ENCODE peak calls at places on chromosomes 13 and 19, in ten cellular contexts. One of them, this sample, is unnamed.

GRCh38 chr13:104571161-104571889 is 1505.1 kb upstream of the SLC10A2 start:
- DNase-seq in kidney tubule cell: peak
- DNase-seq in choroid plexus epithelial cell: peak
- DNase-seq in endothelial cell: peak
- DNase-seq in activated CD8-positive, alpha-beta memory T cell treated with anti-CD3 and anti-CD28 coated beads for 4 hours: no peak
- DNase-seq in stimulated activated CD8-positive, alpha-beta memory T cell treated with anti-CD3 and anti-CD28 coated beads, Interleukin-4, amount 100 ng/mL, for 48 hours: no peak
- DNase-seq in GM23248: peak
- DNase-seq in Caco-2: peak
- DNase-seq in NCI-H226: peak
- DNase-seq in upper lobe of right lung: no peak
- DNase-seq in this sample: peak

GRCh38 chr19:32901504-32902161 is 32.1 kb upstream of the SLC7A9 start:
- DNase-seq in kidney tubule cell: no peak
- DNase-seq in choroid plexus epithelial cell: no peak
- DNase-seq in endothelial cell: no peak
- DNase-seq in activated CD8-positive, alpha-beta memory T cell treated with anti-CD3 and anti-CD28 coated beads for 4 hours: no peak
- DNase-seq in stimulated activated CD8-positive, alpha-beta memory T cell treated with anti-CD3 and anti-CD28 coated beads, Interleukin-4, amount 100 ng/mL, for 48 hours: no peak
- DNase-seq in GM23248: no peak
- DNase-seq in Caco-2: no peak
- DNase-seq in NCI-H226: no peak
- DNase-seq in upper lobe of right lung: no peak
- DNase-seq in this sample: no peak

GRCh38 chr13:37526710-37527446 is 71.7 kb downstream of the POSTN start:
- DNase-seq in kidney tubule cell: no peak
- DNase-seq in choroid plexus epithelial cell: peak
- DNase-seq in endothelial cell: no peak
- DNase-seq in activated CD8-positive, alpha-beta memory T cell treated with anti-CD3 and anti-CD28 coated beads for 4 hours: no peak
- DNase-seq in stimulated activated CD8-positive, alpha-beta memory T cell treated with anti-CD3 and anti-CD28 coated beads, Interleukin-4, amount 100 ng/mL, for 48 hours: no peak
- DNase-seq in GM23248: peak
- DNase-seq in Caco-2: no peak
- DNase-seq in NCI-H226: no peak
- DNase-seq in upper lobe of right lung: no peak
- DNase-seq in this sample: no peak

GRCh38 chr13:113759525-113760137 is 605 bp downstream of the TMEM255B start:
- DNase-seq in kidney tubule cell: peak
- DNase-seq in choroid plexus epithelial cell: peak
- DNase-seq in endothelial cell: peak
- DNase-seq in activated CD8-positive, alpha-beta memory T cell treated with anti-CD3 and anti-CD28 coated beads for 4 hours: no peak
- DNase-seq in stimulated activated CD8-positive, alpha-beta memory T cell treated with anti-CD3 and anti-CD28 coated beads, Interleukin-4, amount 100 ng/mL, for 48 hours: no peak
- DNase-seq in GM23248: peak
- DNase-seq in Caco-2: no peak
- DNase-seq in NCI-H226: no peak
- DNase-seq in upper lobe of right lung: peak
- DNase-seq in this sample: peak

GRCh38 chr19:48152552-48152951 is 17.6 kb downstream of the LIG1 start:
- DNase-seq in kidney tubule cell: peak
- DNase-seq in choroid plexus epithelial cell: peak
- DNase-seq in endothelial cell: peak
- DNase-seq in activated CD8-positive, alpha-beta memory T cell treated with anti-CD3 and anti-CD28 coated beads for 4 hours: peak
- DNase-seq in stimulated activated CD8-positive, alpha-beta memory T cell treated with anti-CD3 and anti-CD28 coated beads, Interleukin-4, amount 100 ng/mL, for 48 hours: peak
- DNase-seq in GM23248: peak
- DNase-seq in Caco-2: peak
- DNase-seq in NCI-H226: peak
- DNase-seq in upper lobe of right lung: no peak
- DNase-seq in this sample: peak

GRCh38 chr13:75920536-75920935 is 284.4 kb downstream of the LMO7 start:
- DNase-seq in kidney tubule cell: no peak
- DNase-seq in choroid plexus epithelial cell: no peak
- DNase-seq in endothelial cell: no peak
- DNase-seq in activated CD8-positive, alpha-beta memory T cell treated with anti-CD3 and anti-CD28 coated beads for 4 hours: no peak
- DNase-seq in stimulated activated CD8-positive, alpha-beta memory T cell treated with anti-CD3 and anti-CD28 coated beads, Interleukin-4, amount 100 ng/mL, for 48 hours: no peak
- DNase-seq in GM23248: no peak
- DNase-seq in Caco-2: no peak
- DNase-seq in NCI-H226: no peak
- DNase-seq in upper lobe of right lung: no peak
- DNase-seq in this sample: no peak

GRCh38 chr19:7862413-7862951 is 11.7 kb downstream of the PRR36 start:
- DNase-seq in kidney tubule cell: peak
- DNase-seq in choroid plexus epithelial cell: peak
- DNase-seq in endothelial cell: peak
- DNase-seq in activated CD8-positive, alpha-beta memory T cell treated with anti-CD3 and anti-CD28 coated beads for 4 hours: peak
- DNase-seq in stimulated activated CD8-positive, alpha-beta memory T cell treated with anti-CD3 and anti-CD28 coated beads, Interleukin-4, amount 100 ng/mL, for 48 hours: peak
- DNase-seq in GM23248: peak
- DNase-seq in Caco-2: peak
- DNase-seq in NCI-H226: no peak
- DNase-seq in upper lobe of right lung: peak
- DNase-seq in this sample: peak

GRCh38 chr13:73390100-73390499 is 331.3 kb downstream of the KLF5 start:
- DNase-seq in kidney tubule cell: peak
- DNase-seq in choroid plexus epithelial cell: no peak
- DNase-seq in endothelial cell: no peak
- DNase-seq in activated CD8-positive, alpha-beta memory T cell treated with anti-CD3 and anti-CD28 coated beads for 4 hours: no peak
- DNase-seq in stimulated activated CD8-positive, alpha-beta memory T cell treated with anti-CD3 and anti-CD28 coated beads, Interleukin-4, amount 100 ng/mL, for 48 hours: no peak
- DNase-seq in GM23248: no peak
- DNase-seq in Caco-2: no peak
- DNase-seq in NCI-H226: no peak
- DNase-seq in upper lobe of right lung: no peak
- DNase-seq in this sample: no peak

GRCh38 chr13:78910147-78910546 is 251.2 kb upstream of the OBI1 start:
- DNase-seq in kidney tubule cell: no peak
- DNase-seq in choroid plexus epithelial cell: no peak
- DNase-seq in endothelial cell: no peak
- DNase-seq in activated CD8-positive, alpha-beta memory T cell treated with anti-CD3 and anti-CD28 coated beads for 4 hours: no peak
- DNase-seq in stimulated activated CD8-positive, alpha-beta memory T cell treated with anti-CD3 and anti-CD28 coated beads, Interleukin-4, amount 100 ng/mL, for 48 hours: no peak
- DNase-seq in GM23248: no peak
- DNase-seq in Caco-2: no peak
- DNase-seq in NCI-H226: no peak
- DNase-seq in upper lobe of right lung: no peak
- DNase-seq in this sample: no peak

GRCh38 chr19:5917431-5918107 is 3.5 kb downstream of the CAPS start:
- DNase-seq in kidney tubule cell: no peak
- DNase-seq in choroid plexus epithelial cell: no peak
- DNase-seq in endothelial cell: no peak
- DNase-seq in activated CD8-positive, alpha-beta memory T cell treated with anti-CD3 and anti-CD28 coated beads for 4 hours: no peak
- DNase-seq in stimulated activated CD8-positive, alpha-beta memory T cell treated with anti-CD3 and anti-CD28 coated beads, Interleukin-4, amount 100 ng/mL, for 48 hours: no peak
- DNase-seq in GM23248: no peak
- DNase-seq in Caco-2: no peak
- DNase-seq in NCI-H226: no peak
- DNase-seq in upper lobe of right lung: no peak
- DNase-seq in this sample: no peak

GRCh38 chr13:74062933-74063332 is 71.3 kb downstream of the KLF12 start:
- DNase-seq in kidney tubule cell: peak
- DNase-seq in choroid plexus epithelial cell: peak
- DNase-seq in endothelial cell: no peak
- DNase-seq in activated CD8-positive, alpha-beta memory T cell treated with anti-CD3 and anti-CD28 coated beads for 4 hours: no peak
- DNase-seq in stimulated activated CD8-positive, alpha-beta memory T cell treated with anti-CD3 and anti-CD28 coated beads, Interleukin-4, amount 100 ng/mL, for 48 hours: peak
- DNase-seq in GM23248: peak
- DNase-seq in Caco-2: no peak
- DNase-seq in NCI-H226: no peak
- DNase-seq in upper lobe of right lung: no peak
- DNase-seq in this sample: no peak

GRCh38 chr13:109145631-109146030 is 516.2 kb downstream of the MYO16 start:
- DNase-seq in kidney tubule cell: peak
- DNase-seq in choroid plexus epithelial cell: peak
- DNase-seq in endothelial cell: peak
- DNase-seq in activated CD8-positive, alpha-beta memory T cell treated with anti-CD3 and anti-CD28 coated beads for 4 hours: no peak
- DNase-seq in stimulated activated CD8-positive, alpha-beta memory T cell treated with anti-CD3 and anti-CD28 coated beads, Interleukin-4, amount 100 ng/mL, for 48 hours: no peak
- DNase-seq in GM23248: peak
- DNase-seq in Caco-2: no peak
- DNase-seq in NCI-H226: peak
- DNase-seq in upper lobe of right lung: no peak
- DNase-seq in this sample: peak

GRCh38 chr13:28204043-28204442 is 65.7 kb downstream of the PAN3 start:
- DNase-seq in kidney tubule cell: no peak
- DNase-seq in choroid plexus epithelial cell: no peak
- DNase-seq in endothelial cell: no peak
- DNase-seq in activated CD8-positive, alpha-beta memory T cell treated with anti-CD3 and anti-CD28 coated beads for 4 hours: no peak
- DNase-seq in stimulated activated CD8-positive, alpha-beta memory T cell treated with anti-CD3 and anti-CD28 coated beads, Interleukin-4, amount 100 ng/mL, for 48 hours: no peak
- DNase-seq in GM23248: no peak
- DNase-seq in Caco-2: no peak
- DNase-seq in NCI-H226: no peak
- DNase-seq in upper lobe of right lung: no peak
- DNase-seq in this sample: no peak

GRCh38 chr13:81781471-81781870 is 1440.5 kb upstream of the SPRY2 start:
- DNase-seq in kidney tubule cell: no peak
- DNase-seq in choroid plexus epithelial cell: no peak
- DNase-seq in endothelial cell: no peak
- DNase-seq in activated CD8-positive, alpha-beta memory T cell treated with anti-CD3 and anti-CD28 coated beads for 4 hours: no peak
- DNase-seq in stimulated activated CD8-positive, alpha-beta memory T cell treated with anti-CD3 and anti-CD28 coated beads, Interleukin-4, amount 100 ng/mL, for 48 hours: no peak
- DNase-seq in GM23248: no peak
- DNase-seq in Caco-2: no peak
- DNase-seq in NCI-H226: no peak
- DNase-seq in upper lobe of right lung: no peak
- DNase-seq in this sample: no peak

GRCh38 chr19:54415208-54415900 is at the start of gene TTYH1:
- DNase-seq in kidney tubule cell: no peak
- DNase-seq in choroid plexus epithelial cell: no peak
- DNase-seq in endothelial cell: peak
- DNase-seq in activated CD8-positive, alpha-beta memory T cell treated with anti-CD3 and anti-CD28 coated beads for 4 hours: no peak
- DNase-seq in stimulated activated CD8-positive, alpha-beta memory T cell treated with anti-CD3 and anti-CD28 coated beads, Interleukin-4, amount 100 ng/mL, for 48 hours: peak
- DNase-seq in GM23248: no peak
- DNase-seq in Caco-2: no peak
- DNase-seq in NCI-H226: no peak
- DNase-seq in upper lobe of right lung: no peak
- DNase-seq in this sample: peak

GRCh38 chr19:14835011-14835410 is at the start of the genes OR7A5 and OR7C1:
- DNase-seq in kidney tubule cell: peak
- DNase-seq in choroid plexus epithelial cell: peak
- DNase-seq in endothelial cell: no peak
- DNase-seq in activated CD8-positive, alpha-beta memory T cell treated with anti-CD3 and anti-CD28 coated beads for 4 hours: no peak
- DNase-seq in stimulated activated CD8-positive, alpha-beta memory T cell treated with anti-CD3 and anti-CD28 coated beads, Interleukin-4, amount 100 ng/mL, for 48 hours: no peak
- DNase-seq in GM23248: no peak
- DNase-seq in Caco-2: no peak
- DNase-seq in NCI-H226: no peak
- DNase-seq in upper lobe of right lung: no peak
- DNase-seq in this sample: no peak

GRCh38 chr19:8233370-8233769 is 24.2 kb downstream of the CERS4 start:
- DNase-seq in kidney tubule cell: peak
- DNase-seq in choroid plexus epithelial cell: peak
- DNase-seq in endothelial cell: no peak
- DNase-seq in activated CD8-positive, alpha-beta memory T cell treated with anti-CD3 and anti-CD28 coated beads for 4 hours: no peak
- DNase-seq in stimulated activated CD8-positive, alpha-beta memory T cell treated with anti-CD3 and anti-CD28 coated beads, Interleukin-4, amount 100 ng/mL, for 48 hours: no peak
- DNase-seq in GM23248: no peak
- DNase-seq in Caco-2: no peak
- DNase-seq in NCI-H226: peak
- DNase-seq in upper lobe of right lung: no peak
- DNase-seq in this sample: no peak

GRCh38 chr13:50319603-50320296 is 304.5 kb downstream of the KCNRG start:
- DNase-seq in kidney tubule cell: peak
- DNase-seq in choroid plexus epithelial cell: peak
- DNase-seq in endothelial cell: no peak
- DNase-seq in activated CD8-positive, alpha-beta memory T cell treated with anti-CD3 and anti-CD28 coated beads for 4 hours: no peak
- DNase-seq in stimulated activated CD8-positive, alpha-beta memory T cell treated with anti-CD3 and anti-CD28 coated beads, Interleukin-4, amount 100 ng/mL, for 48 hours: no peak
- DNase-seq in GM23248: peak
- DNase-seq in Caco-2: no peak
- DNase-seq in NCI-H226: peak
- DNase-seq in upper lobe of right lung: no peak
- DNase-seq in this sample: no peak

GRCh38 chr19:39949026-39949747 is 14.8 kb upstream of the FCGBP start:
- DNase-seq in kidney tubule cell: no peak
- DNase-seq in choroid plexus epithelial cell: no peak
- DNase-seq in endothelial cell: no peak
- DNase-seq in activated CD8-positive, alpha-beta memory T cell treated with anti-CD3 and anti-CD28 coated beads for 4 hours: no peak
- DNase-seq in stimulated activated CD8-positive, alpha-beta memory T cell treated with anti-CD3 and anti-CD28 coated beads, Interleukin-4, amount 100 ng/mL, for 48 hours: peak
- DNase-seq in GM23248: no peak
- DNase-seq in Caco-2: no peak
- DNase-seq in NCI-H226: no peak
- DNase-seq in upper lobe of right lung: no peak
- DNase-seq in this sample: no peak

GRCh38 chr13:110575322-110576069 is 14.0 kb upstream of the RAB20 start:
- DNase-seq in kidney tubule cell: peak
- DNase-seq in choroid plexus epithelial cell: peak
- DNase-seq in endothelial cell: no peak
- DNase-seq in activated CD8-positive, alpha-beta memory T cell treated with anti-CD3 and anti-CD28 coated beads for 4 hours: no peak
- DNase-seq in stimulated activated CD8-positive, alpha-beta memory T cell treated with anti-CD3 and anti-CD28 coated beads, Interleukin-4, amount 100 ng/mL, for 48 hours: peak
- DNase-seq in GM23248: peak
- DNase-seq in Caco-2: peak
- DNase-seq in NCI-H226: no peak
- DNase-seq in upper lobe of right lung: peak
- DNase-seq in this sample: no peak

GRCh38 chr19:47271949-47272348 is 2.7 kb upstream of the INAFM1 start:
- DNase-seq in kidney tubule cell: no peak
- DNase-seq in choroid plexus epithelial cell: no peak
- DNase-seq in endothelial cell: no peak
- DNase-seq in activated CD8-positive, alpha-beta memory T cell treated with anti-CD3 and anti-CD28 coated beads for 4 hours: no peak
- DNase-seq in stimulated activated CD8-positive, alpha-beta memory T cell treated with anti-CD3 and anti-CD28 coated beads, Interleukin-4, amount 100 ng/mL, for 48 hours: no peak
- DNase-seq in GM23248: no peak
- DNase-seq in Caco-2: no peak
- DNase-seq in NCI-H226: no peak
- DNase-seq in upper lobe of right lung: no peak
- DNase-seq in this sample: no peak

GRCh38 chr13:64158910-64159309 is 2743.3 kb upstream of the PCDH20 start:
- DNase-seq in kidney tubule cell: no peak
- DNase-seq in choroid plexus epithelial cell: peak
- DNase-seq in endothelial cell: no peak
- DNase-seq in activated CD8-positive, alpha-beta memory T cell treated with anti-CD3 and anti-CD28 coated beads for 4 hours: no peak
- DNase-seq in stimulated activated CD8-positive, alpha-beta memory T cell treated with anti-CD3 and anti-CD28 coated beads, Interleukin-4, amount 100 ng/mL, for 48 hours: no peak
- DNase-seq in GM23248: peak
- DNase-seq in Caco-2: no peak
- DNase-seq in NCI-H226: peak
- DNase-seq in upper lobe of right lung: no peak
- DNase-seq in this sample: no peak

GRCh38 chr19:2476451-2477140 is 669 bp downstream of the GADD45B start:
- DNase-seq in kidney tubule cell: peak
- DNase-seq in choroid plexus epithelial cell: peak
- DNase-seq in endothelial cell: no peak
- DNase-seq in activated CD8-positive, alpha-beta memory T cell treated with anti-CD3 and anti-CD28 coated beads for 4 hours: peak
- DNase-seq in stimulated activated CD8-positive, alpha-beta memory T cell treated with anti-CD3 and anti-CD28 coated beads, Interleukin-4, amount 100 ng/mL, for 48 hours: peak
- DNase-seq in GM23248: peak
- DNase-seq in Caco-2: no peak
- DNase-seq in NCI-H226: peak
- DNase-seq in upper lobe of right lung: peak
- DNase-seq in this sample: peak

GRCh38 chr13:77429320-77430142 is 102.6 kb upstream of the MYCBP2 start:
- DNase-seq in kidney tubule cell: no peak
- DNase-seq in choroid plexus epithelial cell: peak
- DNase-seq in endothelial cell: no peak
- DNase-seq in activated CD8-positive, alpha-beta memory T cell treated with anti-CD3 and anti-CD28 coated beads for 4 hours: no peak
- DNase-seq in stimulated activated CD8-positive, alpha-beta memory T cell treated with anti-CD3 and anti-CD28 coated beads, Interleukin-4, amount 100 ng/mL, for 48 hours: peak
- DNase-seq in GM23248: peak
- DNase-seq in Caco-2: no peak
- DNase-seq in NCI-H226: peak
- DNase-seq in upper lobe of right lung: no peak
- DNase-seq in this sample: no peak

GRCh38 chr13:50990540-50991506 is 81.2 kb downstream of the RNASEH2B start:
- DNase-seq in kidney tubule cell: peak
- DNase-seq in choroid plexus epithelial cell: peak
- DNase-seq in endothelial cell: no peak
- DNase-seq in activated CD8-positive, alpha-beta memory T cell treated with anti-CD3 and anti-CD28 coated beads for 4 hours: no peak
- DNase-seq in stimulated activated CD8-positive, alpha-beta memory T cell treated with anti-CD3 and anti-CD28 coated beads, Interleukin-4, amount 100 ng/mL, for 48 hours: no peak
- DNase-seq in GM23248: peak
- DNase-seq in Caco-2: no peak
- DNase-seq in NCI-H226: no peak
- DNase-seq in upper lobe of right lung: no peak
- DNase-seq in this sample: no peak

This sample was measured in naive thymus-derived CD8-positive, alpha-beta T cell.